ENCODE peak calls at places on chromosome 7, in nine cellular contexts. D is A549; X is PC-3; O is fibroblast of the aortic adventitia; P is CD8-positive, alpha-beta memory T cell; L is choroid plexus epithelial cell; M is ovary; B is heart right ventricle; S is dorsolateral prefrontal cortex. A is an unnamed sample.

GRCh38 chr7:20385121-20385520 is 54.4 kb downstream of the ITGB8 start:
- DNase-seq in D (no peak), X (peak), O (peak), P (no peak), L (peak), M (no peak), B (no peak), S (no peak), A (peak)

GRCh38 chr7:31043035-31043434 is 9.1 kb upstream of the ADCYAP1R1 start:
- DNase-seq in D (no peak), X (no peak), O (no peak), P (no peak), L (no peak), M (no peak), B (no peak), S (no peak), A (no peak)

GRCh38 chr7:93751421-93751820 is 139.1 kb downstream of the TFPI2 start:
- DNase-seq in D (no peak), X (no peak), O (no peak), P (no peak), L (peak), M (no peak), B (no peak), S (no peak), A (no peak)

GRCh38 chr7:80773787-80774508 is 135.5 kb downstream of the CD36 start:
- DNase-seq in D (no peak), X (no peak), O (no peak), P (no peak), L (no peak), M (no peak), B (no peak), S (no peak), A (no peak)

GRCh38 chr7:95102662-95103061 is 195.3 kb downstream of the PPP1R9A start:
- DNase-seq in D (no peak), X (peak), O (no peak), P (no peak), L (peak), M (no peak), B (no peak), S (no peak), A (no peak)

GRCh38 chr7:40356312-40356711 is 221.5 kb downstream of the SUGCT start:
- DNase-seq in D (no peak), X (no peak), O (peak), P (no peak), L (no peak), M (no peak), B (no peak), S (no peak), A (peak)

GRCh38 chr7:17520941-17521340 is 222.5 kb downstream of the AHR start:
- DNase-seq in D (no peak), X (no peak), O (peak), P (no peak), L (peak), M (no peak), B (no peak), S (no peak), A (peak)

GRCh38 chr7:102268635-102269034 is 18.0 kb upstream of the SH2B2 start:
- DNase-seq in D (no peak), X (no peak), O (no peak), P (no peak), L (no peak), M (no peak), B (no peak), S (no peak), A (no peak)

GRCh38 chr7:24024689-24025088 is 259.3 kb upstream of the NPY start:
- DNase-seq in D (no peak), X (no peak), O (no peak), P (no peak), L (peak), M (no peak), B (no peak), S (no peak), A (no peak)

GRCh38 chr7:78039791-78040776 is 241.5 kb downstream of the PHTF2 start:
- DNase-seq in D (peak), X (no peak), O (peak), P (peak), L (peak), M (no peak), B (peak), S (no peak), A (peak)

GRCh38 chr7:106678795-106679152 is 17.8 kb upstream of the CCDC71L start:
- DNase-seq in D (no peak), X (no peak), O (no peak), P (no peak), L (no peak), M (no peak), B (no peak), S (no peak), A (no peak)

GRCh38 chr7:84658286-84658685 is 463.7 kb upstream of the SEMA3A start:
- DNase-seq in D (no peak), X (no peak), O (no peak), P (no peak), L (no peak), M (no peak), B (no peak), S (no peak), A (no peak)

GRCh38 chr7:24178811-24179210 is 105.2 kb upstream of the NPY start:
- DNase-seq in D (no peak), X (no peak), O (no peak), P (no peak), L (no peak), M (no peak), B (no peak), S (no peak), A (no peak)

GRCh38 chr7:54722026-54722425 is 37.0 kb downstream of the SEC61G start:
- DNase-seq in D (no peak), X (no peak), O (no peak), P (no peak), L (no peak), M (no peak), B (no peak), S (no peak), A (no peak)

GRCh38 chr7:960269-960871 is 5.9 kb upstream of the ADAP1 start:
- DNase-seq in D (no peak), X (no peak), O (no peak), P (no peak), L (no peak), M (no peak), B (no peak), S (no peak), A (no peak)

GRCh38 chr7:111560773-111561658 is 1.3 kb downstream of the IMMP2L start:
- DNase-seq in D (no peak), X (peak), O (peak), P (no peak), L (peak), M (no peak), B (no peak), S (no peak), A (peak)

GRCh38 chr7:53428045-53428444 is 392.6 kb downstream of the POM121L12 start:
- DNase-seq in D (no peak), X (no peak), O (no peak), P (no peak), L (no peak), M (no peak), B (no peak), S (no peak), A (no peak)

GRCh38 chr7:107975394-107976013 is 27.5 kb downstream of the LAMB1 start:
- DNase-seq in D (no peak), X (no peak), O (no peak), P (no peak), L (no peak), M (no peak), B (no peak), S (no peak), A (no peak)

GRCh38 chr7:19368540-19368939 is 223.3 kb upstream of the FERD3L start:
- DNase-seq in D (no peak), X (no peak), O (no peak), P (no peak), L (peak), M (no peak), B (no peak), S (no peak), A (peak)

GRCh38 chr7:22005151-22005550 is 59.5 kb upstream of the CDCA7L start:
- DNase-seq in D (no peak), X (no peak), O (no peak), P (no peak), L (no peak), M (no peak), B (no peak), S (no peak), A (no peak)

GRCh38 chr7:22002731-22003130 is 57.0 kb upstream of the CDCA7L start:
- DNase-seq in D (no peak), X (no peak), O (no peak), P (no peak), L (no peak), M (no peak), B (no peak), S (no peak), A (no peak)

GRCh38 chr7:21996641-21997040 is 50.9 kb upstream of the CDCA7L start:
- DNase-seq in D (no peak), X (peak), O (peak), P (no peak), L (peak), M (no peak), B (no peak), S (no peak), A (peak)

GRCh38 chr7:21999896-22000295 is 54.2 kb upstream of the CDCA7L start:
- DNase-seq in D (no peak), X (peak), O (no peak), P (no peak), L (peak), M (no peak), B (no peak), S (no peak), A (peak)

GRCh38 chr7:22001345-22002004 is 55.8 kb upstream of the CDCA7L start:
- DNase-seq in D (peak), X (peak), O (peak), P (peak), L (peak), M (no peak), B (no peak), S (no peak), A (peak)
- H3K4me3 ChIP-seq in D (peak), X (peak), O (no peak), P (no peak), L (peak), M (no peak), B (no peak), S (peak), A (peak)

DNA sequence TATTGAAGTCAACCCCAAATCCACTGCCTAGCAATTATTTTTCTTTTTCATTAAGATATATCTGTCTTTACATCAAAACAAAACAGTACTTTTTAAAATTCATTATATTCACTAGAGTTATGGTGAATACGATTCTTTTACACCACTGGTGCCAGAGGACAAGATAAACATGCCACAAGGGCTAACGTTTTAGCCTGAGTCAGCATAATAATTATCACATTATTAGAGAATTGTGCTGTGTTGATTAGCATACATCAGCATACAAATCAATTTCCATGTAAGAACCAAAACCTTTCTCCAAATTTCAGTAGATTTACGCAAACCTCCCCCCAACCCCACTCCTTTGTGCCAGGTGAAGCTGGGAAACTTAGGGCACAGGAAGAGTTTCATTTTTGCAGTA is 131.1 kb upstream of the TMEM106B start:
- DNase-seq in D (no peak), X (no peak), O (no peak), P (no peak), L (no peak), M (no peak), B (no peak), S (no peak), A (no peak)
- H3K4me3 ChIP-seq in D (no peak), X (no peak), O (no peak), P (no peak), L (no peak), M (no peak), B (no peak), S (no peak), A (no peak)

GRCh38 chr7:128203710-128204214 is 37.3 kb upstream of the LEP start:
- DNase-seq in D (no peak), X (no peak), O (peak), P (no peak), L (peak), M (no peak), B (no peak), S (no peak), A (peak)

GRCh38 chr7:128201690-128202085 is 39.4 kb upstream of the LEP start:
- DNase-seq in D (no peak), X (no peak), O (no peak), P (no peak), L (no peak), M (no peak), B (no peak), S (no peak), A (no peak)

GRCh38 chr7:128204455-128204854 is 36.6 kb upstream of the LEP start:
- DNase-seq in D (no peak), X (no peak), O (no peak), P (no peak), L (no peak), M (no peak), B (no peak), S (no peak), A (no peak)

GRCh38 chr7:128202287-128202957 is 38.7 kb upstream of the LEP start:
- DNase-seq in D (no peak), X (no peak), O (no peak), P (no peak), L (no peak), M (no peak), B (no peak), S (no peak), A (no peak)

DNA sequence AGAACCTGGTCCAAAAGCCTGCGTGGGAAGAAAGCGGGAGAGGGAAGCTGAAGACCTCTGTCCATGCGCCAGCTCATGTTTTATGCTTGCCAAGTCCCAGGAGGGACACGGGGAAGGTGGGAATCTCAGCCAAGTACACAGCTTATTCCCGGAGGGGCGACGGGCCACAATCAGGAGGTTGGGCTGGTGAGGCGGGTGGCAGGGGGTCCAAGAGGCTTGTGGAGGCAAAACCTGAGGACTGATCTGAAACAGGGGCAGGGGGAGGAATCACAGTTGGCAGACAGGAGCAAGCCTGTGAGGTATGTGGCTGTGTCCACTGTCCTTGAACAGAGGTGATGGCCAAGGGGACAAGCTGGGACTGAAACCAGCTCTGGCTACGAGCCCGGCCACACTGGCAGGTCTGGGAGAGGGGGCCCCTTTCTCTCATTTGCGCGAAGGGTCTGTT is 38.0 kb upstream of the LEP start:
- DNase-seq in D (no peak), X (no peak), O (no peak), P (no peak), L (no peak), M (no peak), B (no peak), S (no peak), A (no peak)
- H3K4me3 ChIP-seq in D (no peak), X (no peak), O (no peak), P (no peak), L (no peak), M (no peak), B (no peak), S (no peak), A (no peak)

DNA sequence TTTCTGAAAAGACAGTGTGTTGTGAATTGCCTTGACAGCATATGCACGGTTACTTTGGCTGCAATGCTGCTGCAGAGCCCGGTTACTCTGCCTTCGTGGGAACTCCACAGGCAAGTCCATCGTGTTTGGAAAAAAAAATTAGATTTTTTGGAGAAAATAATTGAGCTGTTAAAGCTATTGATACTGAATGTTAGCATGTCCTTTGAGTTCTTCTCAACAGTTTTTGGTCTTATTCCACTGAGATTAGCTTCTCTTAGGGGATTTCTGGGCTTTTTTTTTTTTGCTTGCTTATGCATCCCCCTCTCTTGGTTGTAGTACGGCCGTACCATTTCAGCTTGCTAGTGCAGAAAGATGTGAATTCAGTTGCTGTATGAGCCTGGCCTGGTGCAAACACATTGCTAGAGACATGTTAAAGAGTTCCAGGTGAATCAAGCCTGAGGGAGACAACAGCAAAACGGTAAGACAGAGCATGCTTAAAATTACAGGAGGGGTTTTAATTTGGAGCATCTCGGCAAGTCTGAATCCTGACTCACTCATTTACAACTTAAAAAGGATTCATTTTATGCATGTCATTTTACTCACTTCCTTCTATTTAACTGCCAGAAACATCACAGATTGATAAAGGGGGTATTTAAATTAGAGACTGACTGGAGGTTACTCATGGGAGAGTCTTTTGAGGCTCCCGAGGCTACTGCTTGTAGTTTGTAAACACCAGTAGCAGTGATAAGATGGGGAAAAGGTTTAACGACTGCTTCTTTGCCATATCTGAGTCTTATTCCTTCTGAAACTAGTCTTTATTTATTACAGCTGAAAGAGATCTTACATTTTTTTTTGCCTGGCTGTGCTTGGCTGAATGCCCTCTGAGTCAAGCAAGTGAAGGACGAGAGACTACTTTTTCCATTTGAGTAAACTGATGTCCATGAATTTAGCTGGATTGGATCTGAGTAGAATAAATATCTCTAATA is 113.7 kb downstream of the CDK14 start:
- DNase-seq in D (no peak), X (peak), O (peak), P (no peak), L (peak), M (peak), B (no peak), S (peak), A (peak)
- H3K4me3 ChIP-seq in D (no peak), X (no peak), O (no peak), P (no peak), L (no peak), M (peak), B (peak), S (peak), A (no peak)

GRCh38 chr7:51328351-51328801 is 11.8 kb upstream of the COBL start:
- DNase-seq in D (no peak), X (no peak), O (no peak), P (no peak), L (no peak), M (no peak), B (no peak), S (no peak), A (no peak)
- H3K4me3 ChIP-seq in D (no peak), X (no peak), O (no peak), P (no peak), L (no peak), M (no peak), B (no peak), S (no peak), A (no peak)

GRCh38 chr7:97731736-97732370 is at the start of gene TAC1:
- DNase-seq in D (no peak), X (no peak), O (peak), P (no peak), L (no peak), M (no peak), B (no peak), S (no peak), A (peak)

GRCh38 chr7:97734255-97734654 is 2.4 kb downstream of the TAC1 start:
- DNase-seq in D (no peak), X (no peak), O (no peak), P (no peak), L (no peak), M (no peak), B (no peak), S (no peak), A (no peak)

GRCh38 chr7:97733276-97734206 is 1.7 kb downstream of the TAC1 start:
- DNase-seq in D (no peak), X (no peak), O (no peak), P (no peak), L (no peak), M (no peak), B (no peak), S (no peak), A (no peak)

GRCh38 chr7:97735075-97735474 is 3.2 kb downstream of the TAC1 start:
- DNase-seq in D (no peak), X (no peak), O (no peak), P (no peak), L (no peak), M (no peak), B (no peak), S (no peak), A (no peak)

DNA sequence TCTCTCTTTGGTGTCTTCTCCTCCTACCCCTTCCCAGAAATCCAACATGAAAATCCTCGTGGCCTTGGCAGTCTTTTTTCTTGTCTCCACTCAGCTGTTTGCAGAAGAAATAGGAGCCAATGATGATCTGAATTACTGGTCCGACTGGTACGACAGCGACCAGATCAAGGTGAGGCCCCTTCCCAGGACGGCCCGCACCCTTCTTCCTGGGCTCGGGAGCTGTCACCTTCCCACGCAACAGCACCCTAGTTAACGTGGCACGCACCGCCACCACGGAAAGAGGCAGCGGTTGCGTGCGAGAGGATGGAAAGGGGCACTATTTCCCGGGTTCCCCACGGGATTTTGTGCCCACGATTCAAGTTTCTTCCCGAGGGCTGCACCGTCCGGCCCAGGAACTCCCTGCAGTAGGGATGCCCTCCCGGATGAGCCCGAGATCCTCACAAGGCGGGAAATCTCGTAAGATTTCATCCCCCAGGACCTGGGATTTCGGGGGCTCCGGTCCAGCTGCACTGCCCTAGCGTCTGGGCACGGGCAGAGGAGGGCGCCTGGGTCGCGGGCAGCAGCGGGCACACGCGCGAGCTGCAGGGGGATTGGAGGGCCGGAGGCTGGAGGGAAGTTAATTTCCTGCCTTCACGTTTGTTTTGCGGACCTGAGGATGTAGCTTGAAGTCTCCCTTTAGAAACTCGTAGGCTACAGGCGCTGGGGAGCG is 835 bp downstream of the TAC1 start:
- DNase-seq in D (no peak), X (no peak), O (peak), P (no peak), L (no peak), M (no peak), B (no peak), S (no peak), A (no peak)
- H3K4me3 ChIP-seq in D (peak), X (no peak), O (no peak), P (no peak), L (no peak), M (no peak), B (no peak), S (peak), A (no peak)

GRCh38 chr7:25656581-25657026 is 428.3 kb upstream of the NPVF start:
- DNase-seq in D (no peak), X (no peak), O (peak), P (no peak), L (no peak), M (no peak), B (no peak), S (no peak), A (peak)
- H3K4me3 ChIP-seq in D (no peak), X (no peak), O (no peak), P (no peak), L (no peak), M (no peak), B (no peak), S (no peak), A (no peak)

GRCh38 chr7:157309990-157310668 is 26.7 kb upstream of the DNAJB6 start:
- DNase-seq in D (peak), X (peak), O (peak), P (no peak), L (peak), M (no peak), B (no peak), S (no peak), A (peak)
- H3K4me3 ChIP-seq in D (no peak), X (peak), O (no peak), P (no peak), L (no peak), M (no peak), B (no peak), S (no peak), A (no peak)

GRCh38 chr7:148882192-148882591 is 1.9 kb downstream of the EZH2 start:
- DNase-seq in D (no peak), X (no peak), O (no peak), P (no peak), L (no peak), M (no peak), B (no peak), S (no peak), A (no peak)
- H3K4me3 ChIP-seq in D (peak), X (peak), O (no peak), P (peak), L (no peak), M (no peak), B (no peak), S (no peak), A (peak)